ENCODE peak calls at places on chromosome 1, in five cellular contexts. S is stomach, G is tibial artery, J is GM23248, Z is aorta. T is an unnamed sample.

GRCh38 chr1:8874230-8875201 is 4.0 kb downstream of the ENO1 start:
- DNase-seq in S (no peak), G (no peak), J (peak), Z (no peak), T (no peak)

GRCh38 chr1:161374373-161374772 is 6.7 kb upstream of the CFAP126 start:
- DNase-seq in S (no peak), G (no peak), J (peak), Z (no peak), T (no peak)

GRCh38 chr1:116353155-116353554 is 19.9 kb upstream of the ATP1A1 start:
- DNase-seq in S (no peak), G (no peak), J (no peak), Z (no peak), T (no peak)

GRCh38 chr1:224259986-224260385 is 70.0 kb downstream of the NVL start:
- DNase-seq in S (no peak), G (no peak), J (peak), Z (no peak), T (no peak)

GRCh38 chr1:158060001-158060400 is 66.6 kb downstream of the KIRREL1 start:
- DNase-seq in S (no peak), G (no peak), J (no peak), Z (no peak), T (no peak)

GRCh38 chr1:22801753-22802152 is 91.1 kb downstream of the EPHB2 start:
- DNase-seq in S (no peak), G (no peak), J (no peak), Z (no peak), T (no peak)

GRCh38 chr1:203153051-203153988 is 22.3 kb downstream of the MYBPH start:
- DNase-seq in S (no peak), G (no peak), J (peak), Z (no peak), T (peak)

GRCh38 chr1:71521655-71522264 is 440.9 kb upstream of the ZRANB2 start:
- DNase-seq in S (peak), G (no peak), J (peak), Z (peak), T (peak)

GRCh38 chr1:33047839-33048305 is 11.2 kb upstream of the AK2 start:
- DNase-seq in S (no peak), G (no peak), J (peak), Z (no peak), T (no peak)

GRCh38 chr1:7375329-7375728 is 395.8 kb upstream of the VAMP3 start:
- DNase-seq in S (peak), G (peak), J (no peak), Z (no peak), T (no peak)

GRCh38 chr1:184889902-184890301 is 84.4 kb downstream of the NIBAN1 start:
- DNase-seq in S (no peak), G (no peak), J (peak), Z (no peak), T (no peak)

GRCh38 chr1:51559064-51559500 is 40.0 kb upstream of the EPS15 start:
- DNase-seq in S (no peak), G (no peak), J (no peak), Z (no peak), T (no peak)

GRCh38 chr1:2385606-2386280 is 5.6 kb downstream of the MORN1 start:
- DNase-seq in S (no peak), G (peak), J (no peak), Z (peak), T (no peak)

GRCh38 chr1:68291763-68292384 is 59.6 kb upstream of the WLS start:
- DNase-seq in S (no peak), G (no peak), J (peak), Z (no peak), T (no peak)

GRCh38 chr1:157199421-157199755 is 61.2 kb upstream of the ETV3 start:
- DNase-seq in S (no peak), G (no peak), J (peak), Z (no peak), T (no peak)

GRCh38 chr1:85277802-85278201 is 1.4 kb upstream of the BCL10 start:
- DNase-seq in S (no peak), G (no peak), J (no peak), Z (no peak), T (no peak)

GRCh38 chr1:81702903-81703302 is 97.8 kb upstream of the ADGRL2 start:
- DNase-seq in S (no peak), G (no peak), J (peak), Z (no peak), T (no peak)

GRCh38 chr1:168281603-168282002 is 926 bp downstream of the TBX19 start:
- DNase-seq in S (no peak), G (no peak), J (no peak), Z (no peak), T (no peak)

GRCh38 chr1:24253569-24253968 is 65.6 kb upstream of the GRHL3 start:
- DNase-seq in S (no peak), G (no peak), J (no peak), Z (no peak), T (no peak)

GRCh38 chr1:1431845-1432565 is 3.5 kb upstream of the VWA1 start:
- DNase-seq in S (peak), G (peak), J (no peak), Z (peak), T (no peak)

GRCh38 chr1:5597991-5598823 is 394.0 kb downstream of the NPHP4 start:
- DNase-seq in S (peak), G (no peak), J (no peak), Z (no peak), T (no peak)

GRCh38 chr1:115189814-115190541 is 100.7 kb upstream of the TSPAN2 start:
- DNase-seq in S (no peak), G (no peak), J (peak), Z (no peak), T (no peak)

GRCh38 chr1:8441466-8441865 is 123.6 kb downstream of the SLC45A1 start:
- DNase-seq in S (no peak), G (no peak), J (no peak), Z (no peak), T (no peak)

GRCh38 chr1:201740086-201740541 is 88.8 kb upstream of the IPO9 start:
- DNase-seq in S (no peak), G (no peak), J (peak), Z (no peak), T (peak)

GRCh38 chr1:47436304-47436978 is 1.4 kb upstream of the FOXD2 start:
- DNase-seq in S (peak), G (peak), J (peak), Z (peak), T (peak)

GRCh38 chr1:7366286-7366954 is 404.7 kb upstream of the VAMP3 start:
- DNase-seq in S (no peak), G (no peak), J (no peak), Z (peak), T (no peak)

GRCh38 chr1:93313026-93313425 is 32.7 kb upstream of the DR1 start:
- DNase-seq in S (no peak), G (no peak), J (no peak), Z (no peak), T (peak)

GRCh38 chr1:94481473-94481933 is 60.1 kb downstream of the F3 start:
- DNase-seq in S (peak), G (no peak), J (peak), Z (peak), T (peak)

GRCh38 chr1:113931456-113931855 is 2.3 kb downstream of the HIPK1 start:
- DNase-seq in S (no peak), G (no peak), J (peak), Z (no peak), T (no peak)

GRCh38 chr1:150567341-150567716 is 12.1 kb downstream of the MCL1 start:
- DNase-seq in S (no peak), G (no peak), J (peak), Z (no peak), T (no peak)

GRCh38 chr1:16938351-16939321 is 16.9 kb downstream of the CROCC start:
- DNase-seq in S (no peak), G (no peak), J (peak), Z (no peak), T (no peak)

GRCh38 chr1:212062832-212063438 is 27.4 kb downstream of the DTL start:
- DNase-seq in S (no peak), G (no peak), J (peak), Z (no peak), T (no peak)

GRCh38 chr1:36584874-36585759 is 102.4 kb upstream of the CSF3R start:
- DNase-seq in S (no peak), G (no peak), J (no peak), Z (no peak), T (no peak)

GRCh38 chr1:46535063-46535462 is 16.4 kb downstream of the KNCN start:
- DNase-seq in S (peak), G (no peak), J (peak), Z (no peak), T (peak)

GRCh38 chr1:65527672-65528071 is 107.2 kb downstream of the LEPR start:
- DNase-seq in S (no peak), G (no peak), J (peak), Z (no peak), T (no peak)

GRCh38 chr1:87252406-87252805 is 76.3 kb upstream of the LMO4 start:
- DNase-seq in S (no peak), G (no peak), J (peak), Z (no peak), T (no peak)

DNA sequence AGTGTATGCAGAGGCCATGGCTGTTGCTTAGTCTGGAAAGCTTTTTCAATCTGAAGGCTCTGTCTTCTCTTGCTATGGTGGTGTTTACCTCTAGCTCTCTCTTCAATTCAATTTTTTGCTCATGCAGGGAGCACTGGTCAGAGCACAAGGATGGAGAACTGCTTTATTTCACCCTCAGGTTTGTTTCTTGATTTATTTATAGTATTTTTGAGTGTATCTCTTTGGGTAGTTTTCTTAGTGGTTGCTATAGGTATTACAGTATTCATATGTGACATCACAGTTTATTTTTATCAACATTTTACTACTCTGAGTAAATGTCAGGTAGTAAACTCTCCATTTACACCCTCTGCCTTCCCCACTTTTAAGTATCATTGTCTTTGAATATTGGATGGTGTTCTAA is 147.9 kb downstream of the RASAL2 start:
- DNase-seq in S (no peak), G (no peak), J (peak), Z (no peak), T (no peak)
- H3K27ac ChIP-seq in S (no peak), G (no peak), J (peak), Z (no peak), T (no peak)

GRCh38 chr1:151990856-151991198 is 2.8 kb downstream of the S100A10 start:
- DNase-seq in S (peak), G (no peak), J (peak), Z (no peak), T (peak)

GRCh38 chr1:151993734-151994496 is at the start of gene S100A10:
- DNase-seq in S (peak), G (peak), J (peak), Z (peak), T (peak)

GRCh38 chr1:151993084-151993733 is 450 bp downstream of the S100A10 start:
- DNase-seq in S (peak), G (peak), J (peak), Z (peak), T (no peak)

GRCh38 chr1:151991663-151992344 is 1.9 kb downstream of the S100A10 start:
- DNase-seq in S (no peak), G (no peak), J (peak), Z (no peak), T (no peak)

GRCh38 chr1:151992345-151993083 is 1.1 kb downstream of the S100A10 start:
- DNase-seq in S (peak), G (peak), J (peak), Z (peak), T (peak)
- H3K4me3 ChIP-seq in S (peak), G (peak), J (peak), Z (peak), T (no peak)

DNA sequence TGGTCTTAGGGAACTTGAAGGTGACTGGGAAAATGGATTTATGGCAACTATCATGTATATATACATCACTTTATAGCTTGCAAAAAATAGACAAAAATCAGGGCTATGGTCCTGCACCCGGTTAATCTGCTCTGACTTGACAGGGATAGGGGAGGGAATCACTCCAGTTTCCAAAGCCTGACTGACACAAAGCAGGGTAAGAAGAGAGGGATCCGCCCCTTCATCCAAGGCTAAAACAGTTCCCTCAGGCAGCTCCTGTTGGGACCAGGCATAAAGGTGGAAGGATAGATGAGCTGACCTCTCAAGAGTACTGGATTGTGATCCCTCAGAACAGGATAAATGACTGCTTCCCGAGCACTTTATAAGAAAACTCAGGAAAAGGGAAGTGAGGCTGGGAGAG is 1.4 kb downstream of the PBXIP1 start:
- DNase-seq in S (no peak), G (no peak), J (no peak), Z (no peak), T (no peak)
- H3K27ac ChIP-seq in S (no peak), G (peak), J (no peak), Z (no peak), T (no peak)

GRCh38 chr1:73366734-73367413 is 831.1 kb downstream of the LRRIQ3 start:
- DNase-seq in S (no peak), G (no peak), J (no peak), Z (no peak), T (no peak)
- H3K4me3 ChIP-seq in S (no peak), G (no peak), J (no peak), Z (no peak), T (no peak)

GRCh38 chr1:229268505-229268904 is 2.4 kb upstream of the RAB4A start:
- DNase-seq in S (no peak), G (no peak), J (peak), Z (no peak), T (peak)
- H3K27ac ChIP-seq in S (no peak), G (no peak), J (no peak), Z (no peak), T (peak)

T was measured in thyroid gland.